ENCODE peak calls at places on chromosome 20, in four cellular contexts. X is left lung, F is Panc1, N is body of pancreas. Z is an unnamed sample.

GRCh38 chr20:58479666-58480454 is 35.3 kb downstream of the APCDD1L start:
- ATAC-seq in X (no peak), F (no peak), N (no peak), Z (no peak)

GRCh38 chr20:36162272-36162966 is 7.9 kb downstream of the EPB41L1 start:
- ATAC-seq in N (no peak), F (peak), X (no peak), Z (peak)

GRCh38 chr20:2256132-2256531 is 39.7 kb upstream of the TGM3 start:
- ATAC-seq in F (no peak), X (no peak), N (no peak), Z (no peak)

GRCh38 chr20:25623225-25623735 is 534 bp downstream of the NANP start:
- ATAC-seq in F (peak), N (peak), X (peak), Z (peak)

GRCh38 chr20:34461779-34462087 is 54.5 kb upstream of the DYNLRB1 start:
- ATAC-seq in X (no peak), N (no peak), F (no peak), Z (no peak)

GRCh38 chr20:40191573-40191972 is 497.5 kb downstream of the MAFB start:
- ATAC-seq in F (no peak), X (no peak), N (no peak), Z (no peak)

GRCh38 chr20:45985573-45985972 is 13.6 kb upstream of the ZNF335 start:
- ATAC-seq in F (peak), X (no peak), N (no peak), Z (peak)

GRCh38 chr20:61964675-61965605 is 100.7 kb downstream of the TAF4 start:
- ATAC-seq in X (no peak), F (peak), N (no peak), Z (no peak)

GRCh38 chr20:2919518-2920245 is 46.4 kb downstream of the PTPRA start:
- ATAC-seq in N (peak), F (no peak), X (no peak), Z (no peak)

GRCh38 chr20:11869641-11870040 is 48.1 kb upstream of the BTBD3 start:
- ATAC-seq in X (no peak), F (no peak), N (no peak), Z (no peak)